ENCODE peak calls at places on chromosomes 2 and 18, in nine cellular contexts. B is lower leg skin, E is NB4, Q is Peyer's patch, J is spleen, P is HCT116, C is esophagus squamous epithelium, A is tibial nerve, F is stomach. X is an unnamed sample.

GRCh38 chr2:219010162-219010756 is 17.0 kb upstream of the CRYBA2 start:
- DNase-seq in B (no peak), E (peak; percentile 37), Q (no peak), J (no peak), P (no peak), C (no peak), A (no peak), F (no peak), X (no peak)

GRCh38 chr2:234368861-234369261 is 128.0 kb downstream of the ARL4C start:
- DNase-seq in B (peak; percentile 81), E (no peak), Q (no peak), J (no peak), P (no peak), C (no peak), A (peak; percentile 55), F (no peak), X (peak; percentile 56)

GRCh38 chr2:39712953-39713352 is 47.2 kb downstream of the TMEM178A start:
- DNase-seq in B (no peak), E (no peak), Q (no peak), J (no peak), P (no peak), C (no peak), A (no peak), F (no peak), X (no peak)

GRCh38 chr2:39306626-39307025 is 62.9 kb upstream of the CDKL4 start:
- DNase-seq in B (no peak), E (no peak), Q (no peak), J (no peak), P (no peak), C (no peak), A (no peak), F (no peak), X (no peak)

GRCh38 chr2:180985771-180986395 is 5.5 kb downstream of the UBE2E3 start:
- DNase-seq in B (no peak), E (peak; percentile 8), Q (no peak), J (no peak), P (no peak), C (no peak), A (no peak), F (no peak), X (no peak)

GRCh38 chr2:241009601-241010530 is 11.4 kb downstream of the SNED1 start:
- DNase-seq in B (peak; percentile 28), E (peak; percentile 79), Q (peak; percentile 17), J (peak; percentile 80), P (no peak), C (no peak), A (peak; percentile 7), F (peak; percentile 45), X (peak; percentile 87)

GRCh38 chr2:73907840-73908452 is 15.1 kb downstream of the ACTG2 start:
- DNase-seq in B (no peak), E (peak; percentile 75), Q (peak; percentile 51), J (no peak), P (no peak), C (no peak), A (no peak), F (no peak), X (peak; percentile 25)

GRCh38 chr2:54454922-54455583 is 1.1 kb upstream of the SPTBN1 start:
- DNase-seq in B (no peak), E (no peak), Q (no peak), J (peak; percentile 74), P (no peak), C (no peak), A (no peak), F (no peak), X (peak; percentile 16)

GRCh38 chr2:42296226-42296625 is 64.8 kb downstream of the COX7A2L start:
- DNase-seq in B (no peak), E (peak; percentile 33), Q (no peak), J (no peak), P (no peak), C (no peak), A (no peak), F (no peak), X (no peak)

GRCh38 chr2:105129722-105130232 is 91.9 kb downstream of the MRPS9 start:
- DNase-seq in B (no peak), E (peak; percentile 86), Q (no peak), J (peak; percentile 32), P (no peak), C (no peak), A (no peak), F (no peak), X (no peak)

GRCh38 chr2:176291768-176292393 is 22.6 kb downstream of the MTX2 start:
- DNase-seq in B (no peak), E (no peak), Q (no peak), J (no peak), P (no peak), C (no peak), A (no peak), F (no peak), X (no peak)

GRCh38 chr2:42133771-42134195 is 35.4 kb upstream of the EML4 start:
- DNase-seq in B (no peak), E (no peak), Q (no peak), J (no peak), P (no peak), C (no peak), A (no peak), F (no peak), X (no peak)

GRCh38 chr2:121451373-121451772 is 79.3 kb upstream of the RNU4ATAC start:
- DNase-seq in B (no peak), E (no peak), Q (no peak), J (no peak), P (no peak), C (no peak), A (no peak), F (no peak), X (no peak)

GRCh38 chr2:121455438-121455837 is 75.2 kb upstream of the RNU4ATAC start:
- DNase-seq in B (no peak), E (no peak), Q (no peak), J (no peak), P (no peak), C (no peak), A (no peak), F (no peak), X (no peak)

GRCh38 chr2:121446647-121447241 is 83.9 kb upstream of the RNU4ATAC start:
- DNase-seq in B (no peak), E (no peak), Q (no peak), J (no peak), P (no peak), C (no peak), A (no peak), F (no peak), X (no peak)

GRCh38 chr2:121454549-121455090 is 76.1 kb upstream of the RNU4ATAC start:
- DNase-seq in B (no peak), E (no peak), Q (no peak), J (no peak), P (no peak), C (no peak), A (no peak), F (no peak), X (no peak)

DNA sequence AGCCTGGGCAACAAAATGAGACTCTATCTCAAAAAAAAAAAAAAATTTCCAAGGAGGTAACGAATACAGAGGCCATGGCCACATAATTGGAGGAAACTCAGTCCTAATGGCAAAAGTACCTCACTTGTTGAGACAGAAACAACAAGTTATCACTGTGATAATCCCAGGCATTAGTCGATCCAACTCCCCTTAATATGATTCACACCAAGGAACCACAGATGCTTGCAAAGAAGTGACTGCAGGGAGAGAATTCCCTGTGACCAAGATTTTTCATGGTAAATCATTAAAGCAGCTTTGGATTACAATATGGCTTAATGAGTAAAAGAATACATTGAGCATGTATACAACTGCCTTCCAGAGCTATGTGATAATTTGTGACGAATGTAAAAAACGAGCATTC is 80.4 kb upstream of the RNU4ATAC start:
- DNase-seq in B (no peak), E (no peak), Q (no peak), J (no peak), P (no peak), C (no peak), A (no peak), F (no peak), X (no peak)
- TF ChIP-seq POLR2A in B (no peak), E (no peak), Q (no peak), J (no peak), P (no peak), C (no peak), A (no peak), F (no peak), X (no peak)

DNA sequence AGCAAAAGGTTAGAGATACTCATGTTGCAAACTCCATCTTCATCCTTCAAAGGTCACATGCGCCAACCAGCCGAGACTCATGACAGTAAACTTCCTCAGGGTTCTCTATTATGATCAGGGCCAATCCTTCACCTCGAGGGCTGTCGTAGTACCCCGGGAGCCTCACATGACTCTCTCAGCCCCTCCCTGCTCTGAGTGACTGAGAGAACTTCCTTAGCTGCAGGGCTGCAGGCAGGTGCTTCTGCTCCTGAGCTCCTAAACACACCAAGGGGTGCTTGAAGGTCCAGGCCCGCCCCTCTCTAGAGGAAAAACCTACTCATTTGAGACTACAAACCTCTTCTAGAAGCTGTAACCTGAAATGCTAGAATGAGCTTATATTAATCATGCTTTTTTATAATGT is 48.2 kb downstream of the LONRF2 start:
- DNase-seq in B (no peak), E (no peak), Q (peak; percentile 23), J (no peak), P (no peak), C (no peak), A (no peak), F (no peak), X (no peak)
- TF ChIP-seq POLR2A in B (no peak), E (no peak), Q (no peak), J (no peak), P (no peak), C (no peak), A (no peak), F (no peak), X (no peak)

GRCh38 chr2:8539743-8540551 is 141.9 kb upstream of the ID2 start:
- DNase-seq in B (peak; percentile 82), E (peak; percentile 46), Q (peak; percentile 14), J (peak; percentile 78), P (no peak), C (no peak), A (peak; percentile 34), F (peak; percentile 68), X (no peak)
- TF ChIP-seq POLR2A in B (no peak), E (no peak), Q (no peak), J (no peak), P (no peak), C (no peak), A (no peak), F (no peak), X (no peak)

GRCh38 chr18:63141777-63142176 is 177.8 kb downstream of the BCL2 start:
- DNase-seq in B (no peak), E (peak; percentile 56), Q (peak; percentile 67), J (peak; percentile 82), P (no peak), C (no peak), A (no peak), F (no peak), X (no peak)
- TF ChIP-seq POLR2A in B (no peak), E (no peak), Q (no peak), J (no peak), P (no peak), C (no peak), A (no peak), F (no peak), X (no peak)

GRCh38 chr18:74453011-74453571 is 4.0 kb downstream of the DIPK1C start:
- DNase-seq in B (no peak), E (no peak), Q (no peak), J (no peak), P (no peak), C (no peak), A (no peak), F (no peak), X (no peak)
- TF ChIP-seq POLR2A in B (no peak), E (no peak), Q (no peak), J (no peak), P (no peak), C (no peak), A (no peak), F (no peak), X (no peak)